ENCODE peak calls at places on chromosomes 7 and 10, in eight cellular contexts. C is GM12878, L is epithelial cell of esophagus, J is cardiac fibroblast, T is OCI-LY7, I is left ventricle myocardium inferior, B is foreskin fibroblast, X is AG04450. M is an unnamed sample.
A peak's percentile ranks its signal among the peaks of the same experiment; 100 is the strongest.

GRCh38 chr10:90602815-90603600 is 254.8 kb downstream of the HTR7 start:
- DNase-seq in T (no peak), B (peak; percentile 90), C (no peak), I (no peak), J (peak; percentile 77), X (no peak), L (peak; percentile 33), M (no peak)

GRCh38 chr10:91797077-91797690 is 1.0 kb upstream of the TNKS2 start:
- DNase-seq in B (no peak), I (no peak), X (no peak), L (peak; percentile 78), T (no peak), C (no peak), J (no peak), M (no peak)

GRCh38 chr7:22210355-22210754 is 146.6 kb downstream of the RAPGEF5 start:
- DNase-seq in J (no peak), I (no peak), B (no peak), C (no peak), L (peak; percentile 6), X (no peak), T (no peak), M (no peak)

GRCh38 chr7:24323961-24324480 is 40.0 kb downstream of the NPY start:
- DNase-seq in X (no peak), I (no peak), J (no peak), B (no peak), T (no peak), C (no peak), L (no peak), M (no peak)

GRCh38 chr7:30222519-30223213 is 61.7 kb upstream of the ZNRF2 start:
- DNase-seq in X (no peak), J (no peak), B (no peak), L (peak; percentile 28), T (no peak), I (no peak), C (no peak), M (no peak)

GRCh38 chr10:99395750-99396445 is 34.5 kb downstream of the GOT1 start:
- DNase-seq in T (no peak), X (peak; percentile 32), B (peak; percentile 81), I (no peak), L (peak; percentile 76), J (peak; percentile 82), C (no peak), M (no peak)

GRCh38 chr7:135240446-135240845 is 6.8 kb downstream of the STRA8 start:
- DNase-seq in L (no peak), I (no peak), C (no peak), J (no peak), X (no peak), T (no peak), B (no peak), M (no peak)

GRCh38 chr7:102262536-102262935 is 24.1 kb upstream of the SH2B2 start:
- DNase-seq in T (no peak), X (no peak), I (no peak), B (no peak), C (no peak), L (no peak), J (no peak), M (no peak)

GRCh38 chr10:31061941-31062340 is 30.3 kb upstream of the ZNF438 start:
- DNase-seq in C (no peak), L (no peak), X (no peak), J (peak; percentile 77), I (no peak), T (no peak), B (no peak), M (no peak)

GRCh38 chr7:129009437-129009836 is 45.5 kb downstream of the TNPO3 start:
- DNase-seq in L (no peak), B (no peak), J (no peak), X (no peak), T (peak; percentile 91), I (no peak), C (peak; percentile 70), M (peak; percentile 71)

GRCh38 chr7:128742206-128742605 is 3.0 kb downstream of the CALU start:
- DNase-seq in J (peak; percentile 62), I (no peak), X (no peak), T (no peak), C (no peak), L (peak; percentile 72), B (peak; percentile 63), M (no peak)

GRCh38 chr7:155509725-155510551 is 36.4 kb downstream of the CNPY1 start:
- DNase-seq in B (no peak), I (no peak), X (no peak), L (no peak), J (no peak), C (no peak), T (no peak), M (no peak)
- TF ChIP-seq CTCF in B (no peak), I (no peak), X (no peak), L (no peak), J (no peak), C (no peak), T (no peak), M (no peak)

DNA sequence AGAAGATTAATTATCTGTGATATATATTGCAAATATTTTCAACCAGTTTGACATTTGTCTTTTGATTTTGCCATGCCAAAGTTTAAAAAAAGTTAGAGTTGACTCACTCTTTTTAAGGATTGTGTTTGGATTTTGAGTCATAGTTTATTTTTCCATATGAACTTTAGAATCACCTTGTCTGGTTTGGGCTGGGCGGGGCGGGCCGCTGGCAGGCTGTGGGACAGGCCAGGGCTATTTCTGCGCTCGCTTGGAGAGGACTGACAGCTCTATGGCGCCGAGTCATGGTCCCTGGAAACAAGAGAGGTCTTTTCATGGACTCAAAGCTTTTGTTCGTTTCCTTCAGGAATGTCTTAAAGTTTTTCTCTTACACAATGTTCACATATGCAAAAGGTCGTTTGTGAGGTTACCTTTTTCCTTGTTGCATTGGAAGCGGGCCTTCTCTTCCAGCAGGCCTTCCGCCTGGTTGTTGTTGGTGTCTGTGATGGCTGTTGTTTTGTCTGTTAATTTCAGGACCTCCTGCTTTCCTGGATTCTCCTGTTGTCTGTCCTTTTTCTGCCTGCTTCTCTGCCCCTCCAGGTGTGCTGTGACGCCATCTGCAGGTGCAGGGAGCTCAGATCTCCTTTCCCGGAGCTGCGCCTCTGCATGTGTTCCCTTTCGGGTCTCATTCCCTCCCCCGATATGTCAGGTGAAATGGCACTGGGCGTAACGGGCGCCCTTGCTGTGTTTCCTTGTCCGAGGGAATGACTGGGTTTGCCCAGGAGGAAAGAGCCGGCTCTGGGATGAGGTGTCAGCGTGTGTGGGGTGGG is 53.8 kb downstream of the INPP5A start:
- DNase-seq in C (no peak), L (peak; percentile 85), X (no peak), J (peak; percentile 80), T (no peak), B (peak; percentile 29), I (peak; percentile 63), M (no peak)
- H3K4me3 ChIP-seq in C (no peak overlapping the region), L (no peak overlapping the region), X (no peak overlapping the region), J (no peak overlapping the region), T (no peak overlapping the region), B (no peak overlapping the region), I (peak overlapping the region; percentile 22), M (no peak overlapping the region)

GRCh38 chr7:73984481-73985205 is 43.3 kb upstream of the ELN start:
- DNase-seq in I (no peak), X (no peak), L (no peak), B (no peak), T (no peak), C (no peak), J (no peak), M (no peak)
- TF ChIP-seq CTCF in I (no peak), X (no peak), L (no peak), B (no peak), T (no peak), C (no peak), J (no peak), M (no peak)

GRCh38 chr7:16583834-16584233 is 57.2 kb downstream of the LRRC72 start:
- DNase-seq in I (no peak), J (no peak), B (no peak), X (no peak), L (no peak), T (no peak), C (no peak), M (no peak)

GRCh38 chr7:16587785-16588184 is 57.8 kb downstream of the ANKMY2 start:
- DNase-seq in L (no peak), X (no peak), C (no peak), B (no peak), J (no peak), T (no peak), I (no peak), M (no peak)

GRCh38 chr7:16585540-16585939 is 58.9 kb downstream of the LRRC72 start:
- DNase-seq in X (no peak), L (no peak), I (no peak), B (no peak), J (no peak), C (no peak), T (no peak), M (no peak)

GRCh38 chr7:16587129-16587528 is 58.4 kb downstream of the ANKMY2 start:
- DNase-seq in T (no peak), X (no peak), J (no peak), I (no peak), B (no peak), L (no peak), C (no peak), M (no peak)

DNA sequence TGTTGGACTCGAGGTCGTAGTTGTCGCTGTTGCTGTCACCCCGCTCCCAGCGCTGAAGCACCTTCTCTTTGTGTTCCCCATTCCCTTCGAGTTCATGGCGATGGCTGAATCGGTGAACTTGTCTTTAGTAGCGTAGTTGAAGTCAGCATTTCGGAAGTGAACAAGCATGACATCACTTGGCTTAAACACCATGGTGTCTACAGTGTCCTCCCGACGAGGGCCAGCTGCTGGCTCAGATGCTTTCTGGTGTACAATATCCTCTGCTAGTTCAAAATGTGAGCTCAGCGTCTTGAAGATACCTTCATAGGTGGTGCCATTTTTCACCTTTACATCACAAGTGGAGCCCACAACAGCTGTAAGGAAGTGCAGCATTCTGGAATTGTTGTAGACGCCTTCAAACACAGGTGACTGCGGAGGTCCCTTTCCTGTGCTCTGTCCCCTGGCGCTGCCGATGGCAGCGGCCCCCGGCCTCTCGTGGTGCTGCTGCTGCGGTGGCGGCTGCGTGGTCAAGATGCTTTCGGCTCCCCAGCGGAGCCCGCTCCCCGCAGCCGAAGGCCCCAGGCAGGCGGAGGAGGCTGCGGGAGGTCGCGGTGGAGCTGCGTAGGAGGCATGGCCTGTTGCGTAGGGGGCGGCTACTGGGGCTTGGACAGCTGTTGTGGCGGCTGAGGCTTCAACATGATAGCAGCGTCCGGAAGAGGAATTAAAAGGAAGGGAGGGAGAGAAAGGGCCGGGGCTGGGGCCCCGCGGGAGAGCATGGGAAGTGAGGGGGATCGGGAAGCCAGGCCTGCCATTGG is 59.3 kb downstream of the ANKMY2 start:
- DNase-seq in B (no peak), C (no peak), X (no peak), T (no peak), J (peak; percentile 56), L (no peak), I (no peak), M (no peak)
- H3K4me3 ChIP-seq in B (no peak overlapping the region), C (no peak overlapping the region), X (no peak overlapping the region), T (no peak overlapping the region), J (peak overlapping the region; percentile 24), L (no peak overlapping the region), I (peak overlapping the region; percentile 50), M (no peak overlapping the region)

GRCh38 chr7:99102361-99102760 is 41.5 kb downstream of the SMURF1 start:
- DNase-seq in X (no peak), I (no peak), B (no peak), J (no peak), L (peak; percentile 65), C (no peak), T (no peak), M (no peak)
- TF ChIP-seq CTCF in X (no peak), I (no peak), B (no peak), J (no peak), L (no peak), C (no peak), T (no peak), M (no peak)

GRCh38 chr10:44466236-44466635 is 81.3 kb upstream of the CXCL12 start:
- DNase-seq in C (no peak), L (no peak), J (peak; percentile 43), B (peak; percentile 12), T (no peak), I (no peak), X (no peak), M (no peak)
- H3K4me3 ChIP-seq in C (no peak overlapping the region), L (no peak overlapping the region), J (no peak overlapping the region), B (no peak overlapping the region), T (no peak overlapping the region), I (no peak overlapping the region), X (no peak overlapping the region), M (no peak overlapping the region)